ENCODE peak calls at places on chromosomes 3 and 15, in seven cellular contexts. One of them, this sample, is unnamed.

GRCh38 chr3:177519588-177519987 is 322.3 kb upstream of the TBL1XR1 start:
- DNase-seq in psoas muscle: peak
- DNase-seq in breast epithelium: no peak
- DNase-seq in lower lobe of right lung: no peak
- DNase-seq in SK-N-SH: no peak
- DNase-seq in RWPE1: no peak
- DNase-seq in nephron progenitor cell: no peak
- DNase-seq in this sample: no peak

GRCh38 chr3:51389423-51390183 is 1.5 kb upstream of the RBM15B start:
- DNase-seq in RWPE1: no peak
- DNase-seq in SK-N-SH: peak
- DNase-seq in breast epithelium: no peak
- DNase-seq in lower lobe of right lung: peak
- DNase-seq in psoas muscle: peak
- DNase-seq in nephron progenitor cell: peak
- DNase-seq in this sample: peak

GRCh38 chr3:12395349-12396012 is 88.8 kb upstream of the TSEN2 start:
- DNase-seq in psoas muscle: no peak
- DNase-seq in SK-N-SH: no peak
- DNase-seq in nephron progenitor cell: no peak
- DNase-seq in lower lobe of right lung: no peak
- DNase-seq in breast epithelium: no peak
- DNase-seq in RWPE1: no peak
- DNase-seq in this sample: no peak

GRCh38 chr3:159632847-159633246 is 355.8 kb upstream of the IL12A start:
- DNase-seq in nephron progenitor cell: no peak
- DNase-seq in SK-N-SH: no peak
- DNase-seq in psoas muscle: no peak
- DNase-seq in breast epithelium: no peak
- DNase-seq in lower lobe of right lung: no peak
- DNase-seq in RWPE1: peak
- DNase-seq in this sample: no peak

GRCh38 chr3:185094691-185095090 is 58.2 kb downstream of the C3orf70 start:
- DNase-seq in lower lobe of right lung: no peak
- DNase-seq in nephron progenitor cell: no peak
- DNase-seq in RWPE1: no peak
- DNase-seq in psoas muscle: no peak
- DNase-seq in SK-N-SH: no peak
- DNase-seq in breast epithelium: no peak
- DNase-seq in this sample: no peak

GRCh38 chr3:30012941-30013543 is 593.4 kb upstream of the TGFBR2 start:
- DNase-seq in RWPE1: peak
- DNase-seq in nephron progenitor cell: peak
- DNase-seq in psoas muscle: peak
- DNase-seq in breast epithelium: peak
- DNase-seq in lower lobe of right lung: peak
- DNase-seq in SK-N-SH: peak
- DNase-seq in this sample: peak

GRCh38 chr15:52486003-52486996 is 42.4 kb downstream of the MYO5A start:
- DNase-seq in breast epithelium: no peak
- DNase-seq in psoas muscle: no peak
- DNase-seq in lower lobe of right lung: no peak
- DNase-seq in nephron progenitor cell: peak
- DNase-seq in SK-N-SH: no peak
- DNase-seq in RWPE1: no peak
- DNase-seq in this sample: no peak

GRCh38 chr3:154678271-154678670 is 248.3 kb upstream of the GPR149 start:
- DNase-seq in lower lobe of right lung: no peak
- DNase-seq in nephron progenitor cell: no peak
- DNase-seq in RWPE1: no peak
- DNase-seq in psoas muscle: no peak
- DNase-seq in SK-N-SH: peak
- DNase-seq in breast epithelium: no peak
- DNase-seq in this sample: no peak

GRCh38 chr3:40764722-40765121 is 240.0 kb downstream of the ZNF621 start:
- DNase-seq in lower lobe of right lung: no peak
- DNase-seq in breast epithelium: no peak
- DNase-seq in SK-N-SH: no peak
- DNase-seq in nephron progenitor cell: no peak
- DNase-seq in psoas muscle: no peak
- DNase-seq in RWPE1: no peak
- DNase-seq in this sample: no peak

GRCh38 chr3:139450155-139450554 is 26.2 kb downstream of the RBP2 start:
- DNase-seq in psoas muscle: no peak
- DNase-seq in nephron progenitor cell: no peak
- DNase-seq in breast epithelium: no peak
- DNase-seq in SK-N-SH: no peak
- DNase-seq in RWPE1: no peak
- DNase-seq in lower lobe of right lung: no peak
- DNase-seq in this sample: no peak

GRCh38 chr3:149122716-149123578 is 6.5 kb upstream of the HPS3 start:
- DNase-seq in SK-N-SH: no peak
- DNase-seq in breast epithelium: no peak
- DNase-seq in RWPE1: no peak
- DNase-seq in lower lobe of right lung: no peak
- DNase-seq in psoas muscle: no peak
- DNase-seq in nephron progenitor cell: no peak
- DNase-seq in this sample: no peak

GRCh38 chr3:184366619-184367321 is 5.3 kb downstream of the POLR2H start:
- DNase-seq in RWPE1: no peak
- DNase-seq in lower lobe of right lung: no peak
- DNase-seq in breast epithelium: no peak
- DNase-seq in nephron progenitor cell: no peak
- DNase-seq in psoas muscle: no peak
- DNase-seq in SK-N-SH: no peak
- DNase-seq in this sample: no peak

GRCh38 chr3:95588473-95588872 is 1225.9 kb upstream of the EPHA6 start:
- DNase-seq in SK-N-SH: no peak
- DNase-seq in lower lobe of right lung: no peak
- DNase-seq in breast epithelium: no peak
- DNase-seq in nephron progenitor cell: no peak
- DNase-seq in psoas muscle: no peak
- DNase-seq in RWPE1: no peak
- DNase-seq in this sample: no peak

GRCh38 chr3:4531478-4532025 is 38.4 kb downstream of the ITPR1 start:
- DNase-seq in breast epithelium: no peak
- DNase-seq in psoas muscle: no peak
- DNase-seq in lower lobe of right lung: no peak
- DNase-seq in RWPE1: no peak
- DNase-seq in nephron progenitor cell: no peak
- DNase-seq in SK-N-SH: no peak
- DNase-seq in this sample: no peak

GRCh38 chr3:4532535-4533112 is 39.5 kb downstream of the ITPR1 start:
- DNase-seq in lower lobe of right lung: no peak
- DNase-seq in RWPE1: no peak
- DNase-seq in nephron progenitor cell: no peak
- DNase-seq in psoas muscle: no peak
- DNase-seq in breast epithelium: no peak
- DNase-seq in SK-N-SH: peak
- DNase-seq in this sample: no peak

GRCh38 chr3:4528802-4529201 is 35.7 kb downstream of the ITPR1 start:
- DNase-seq in psoas muscle: no peak
- DNase-seq in SK-N-SH: no peak
- DNase-seq in breast epithelium: no peak
- DNase-seq in nephron progenitor cell: no peak
- DNase-seq in RWPE1: no peak
- DNase-seq in lower lobe of right lung: no peak
- DNase-seq in this sample: no peak

GRCh38 chr3:4529901-4530588 is 36.9 kb downstream of the ITPR1 start:
- DNase-seq in psoas muscle: no peak
- DNase-seq in SK-N-SH: no peak
- DNase-seq in RWPE1: no peak
- DNase-seq in nephron progenitor cell: no peak
- DNase-seq in breast epithelium: no peak
- DNase-seq in lower lobe of right lung: no peak
- DNase-seq in this sample: no peak

DNA sequence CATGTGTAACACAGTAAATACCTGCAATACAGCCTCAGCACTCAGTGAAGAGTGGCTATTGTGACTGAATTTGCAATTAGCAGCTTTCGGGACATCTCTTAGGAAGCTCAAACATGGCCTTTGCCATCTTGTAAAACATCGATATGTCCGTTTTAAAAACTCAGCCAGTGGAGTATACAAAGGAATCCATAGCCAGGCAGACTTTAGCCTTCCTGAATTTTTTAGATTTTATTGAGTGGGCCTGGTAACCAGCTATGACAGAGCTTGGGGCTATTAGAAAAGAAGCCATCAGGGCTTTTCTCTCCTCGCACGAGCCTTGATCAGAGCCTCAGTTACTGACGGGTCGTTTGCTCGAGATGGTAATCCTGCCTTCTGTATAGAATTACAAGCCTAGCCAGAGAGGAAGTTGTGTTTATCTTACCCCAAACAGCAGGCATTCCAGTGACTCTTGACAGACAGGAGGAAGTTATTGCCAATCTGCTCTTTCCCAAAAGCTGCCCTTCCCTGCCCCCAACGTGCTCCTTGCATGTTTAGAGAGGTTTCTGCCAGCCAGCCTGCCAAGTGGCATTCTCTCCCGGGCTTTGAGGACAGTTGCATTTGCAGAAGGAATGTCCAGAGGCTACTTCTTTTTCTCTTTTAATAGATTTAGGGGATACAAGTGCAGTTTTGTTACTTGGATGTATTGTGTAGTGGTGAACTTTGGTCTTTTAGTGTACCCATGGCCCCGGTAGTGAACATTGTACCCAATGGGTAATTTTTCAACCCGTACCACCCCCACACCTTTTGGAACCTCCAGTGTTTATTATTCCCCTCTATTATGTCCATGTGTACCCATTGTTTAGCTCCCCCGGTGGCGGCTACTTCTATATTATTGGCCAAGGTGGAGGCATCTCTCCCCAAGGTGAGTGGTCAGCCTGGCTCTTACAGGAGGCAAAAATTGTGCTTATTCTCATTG is 40.6 kb downstream of the ITPR1 start:
- DNase-seq in breast epithelium: peak
- DNase-seq in nephron progenitor cell: peak
- DNase-seq in SK-N-SH: no peak
- DNase-seq in RWPE1: no peak
- DNase-seq in psoas muscle: peak
- DNase-seq in lower lobe of right lung: peak
- DNase-seq in this sample: no peak
- TF ChIP-seq CTCF in breast epithelium: no peak
- TF ChIP-seq CTCF in nephron progenitor cell: no peak
- TF ChIP-seq CTCF in SK-N-SH: no peak
- TF ChIP-seq CTCF in RWPE1: no peak
- TF ChIP-seq CTCF in psoas muscle: no peak
- TF ChIP-seq CTCF in lower lobe of right lung: no peak
- TF ChIP-seq CTCF in this sample: no peak

DNA sequence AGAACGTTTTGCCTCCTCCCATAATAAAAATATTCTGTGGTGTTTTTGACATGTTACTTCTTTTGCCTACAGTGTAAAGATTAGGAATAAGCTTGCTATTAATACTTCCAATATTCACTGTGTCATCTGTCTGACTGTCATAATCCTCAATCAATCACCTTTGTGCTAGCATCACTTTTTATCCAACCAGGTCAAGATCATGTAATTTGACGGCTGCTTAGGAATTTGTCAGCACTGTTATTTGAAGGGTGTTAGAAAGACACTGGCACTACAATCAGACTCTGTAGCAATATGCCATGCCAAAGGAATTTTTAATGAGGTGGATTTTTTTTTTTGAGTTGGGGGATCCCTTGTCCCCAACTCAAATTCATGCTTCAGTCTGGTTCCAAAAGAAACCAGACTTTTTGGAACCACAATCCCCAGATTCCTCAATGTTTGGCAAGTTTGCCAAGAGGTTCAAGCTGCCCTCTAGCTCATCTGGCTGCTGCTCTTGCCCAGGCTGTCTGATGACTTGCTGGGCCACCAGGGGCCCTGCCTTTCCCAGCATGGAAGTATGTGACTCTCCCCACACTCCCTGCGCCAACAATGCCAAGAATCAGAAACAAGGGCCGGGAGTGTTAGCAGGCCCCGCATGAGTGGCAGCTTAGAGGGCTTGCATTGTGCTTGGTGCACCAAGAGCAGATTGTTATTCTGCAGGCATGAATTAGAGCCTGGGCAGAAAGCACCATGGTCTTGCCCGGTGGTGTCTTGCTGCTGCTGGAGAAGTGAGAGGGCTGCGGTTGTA is 58.6 kb upstream of the TSC22D2 start:
- DNase-seq in SK-N-SH: no peak
- DNase-seq in lower lobe of right lung: peak
- DNase-seq in psoas muscle: peak
- DNase-seq in nephron progenitor cell: no peak
- DNase-seq in breast epithelium: no peak
- DNase-seq in RWPE1: no peak
- DNase-seq in this sample: no peak
- TF ChIP-seq CTCF in SK-N-SH: no peak
- TF ChIP-seq CTCF in lower lobe of right lung: no peak
- TF ChIP-seq CTCF in psoas muscle: no peak
- TF ChIP-seq CTCF in nephron progenitor cell: no peak
- TF ChIP-seq CTCF in breast epithelium: no peak
- TF ChIP-seq CTCF in RWPE1: no peak
- TF ChIP-seq CTCF in this sample: no peak

GRCh38 chr3:58066842-58067241 is 58.6 kb downstream of the FLNB start:
- DNase-seq in SK-N-SH: no peak
- DNase-seq in psoas muscle: no peak
- DNase-seq in nephron progenitor cell: no peak
- DNase-seq in RWPE1: no peak
- DNase-seq in breast epithelium: no peak
- DNase-seq in lower lobe of right lung: no peak
- DNase-seq in this sample: no peak
- TF ChIP-seq CTCF in SK-N-SH: no peak
- TF ChIP-seq CTCF in psoas muscle: no peak
- TF ChIP-seq CTCF in nephron progenitor cell: no peak
- TF ChIP-seq CTCF in RWPE1: no peak
- TF ChIP-seq CTCF in breast epithelium: no peak
- TF ChIP-seq CTCF in lower lobe of right lung: no peak
- TF ChIP-seq CTCF in this sample: no peak

DNA sequence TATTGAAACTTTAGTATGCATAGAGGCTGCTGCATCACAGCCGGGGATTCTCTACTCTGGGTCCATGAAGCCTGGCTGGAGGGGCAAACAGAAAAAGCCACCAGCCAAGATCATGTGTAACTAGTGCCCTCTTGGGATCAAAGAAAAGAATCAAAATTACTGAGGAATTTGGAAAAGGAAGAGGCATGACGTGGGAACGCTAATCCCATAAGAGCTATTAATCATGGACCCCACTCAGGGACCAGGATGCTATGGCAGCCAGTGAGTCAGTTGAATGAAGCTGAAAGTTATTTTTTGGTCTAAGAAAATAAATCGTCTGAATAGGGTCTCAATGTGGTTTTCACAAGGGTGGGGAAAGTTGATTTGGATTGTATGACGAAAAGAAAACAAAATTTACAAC is 1165.1 kb downstream of the ROBO2 start:
- DNase-seq in nephron progenitor cell: peak
- DNase-seq in breast epithelium: no peak
- DNase-seq in psoas muscle: no peak
- DNase-seq in SK-N-SH: no peak
- DNase-seq in lower lobe of right lung: no peak
- DNase-seq in RWPE1: peak
- DNase-seq in this sample: no peak
- TF ChIP-seq CTCF in nephron progenitor cell: peak
- TF ChIP-seq CTCF in breast epithelium: no peak
- TF ChIP-seq CTCF in psoas muscle: no peak
- TF ChIP-seq CTCF in SK-N-SH: peak
- TF ChIP-seq CTCF in lower lobe of right lung: no peak
- TF ChIP-seq CTCF in RWPE1: no peak
- TF ChIP-seq CTCF in this sample: no peak

This sample was measured in mesothelial cell of epicardium.